ENCODE peak calls at places on chromosomes 12 and 14, in ten cellular contexts. One of them, this sample, is unnamed.

GRCh38 chr12:79643821-79644220 is 46.9 kb downstream of the PAWR start:
- DNase-seq in Kasumi-1: no peak
- DNase-seq in AG20443: no peak
- DNase-seq in ecto neural progenitor cell: no peak
- DNase-seq in brain pericyte: no peak
- DNase-seq in AG10803: no peak
- DNase-seq in pancreas: no peak
- DNase-seq in stimulated activated CD4-positive, alpha-beta T cell treated with anti-CD3 and anti-CD28 coated beads, Interleukin-2, amount 100 ng/mL, for 4 hours: no peak
- DNase-seq in endothelial cell: no peak
- DNase-seq in KG1: no peak
- DNase-seq in this sample: no peak

GRCh38 chr12:128918910-128919309 is 65.6 kb downstream of the GLT1D1 start:
- DNase-seq in AG10803: no peak
- DNase-seq in endothelial cell: no peak
- DNase-seq in stimulated activated CD4-positive, alpha-beta T cell treated with anti-CD3 and anti-CD28 coated beads, Interleukin-2, amount 100 ng/mL, for 4 hours: no peak
- DNase-seq in ecto neural progenitor cell: no peak
- DNase-seq in pancreas: no peak
- DNase-seq in AG20443: no peak
- DNase-seq in brain pericyte: no peak
- DNase-seq in KG1: no peak
- DNase-seq in Kasumi-1: no peak
- DNase-seq in this sample: no peak

GRCh38 chr12:47222960-47223847 is 143.4 kb upstream of the AMIGO2 start:
- DNase-seq in stimulated activated CD4-positive, alpha-beta T cell treated with anti-CD3 and anti-CD28 coated beads, Interleukin-2, amount 100 ng/mL, for 4 hours: no peak
- DNase-seq in KG1: no peak
- DNase-seq in brain pericyte: no peak
- DNase-seq in ecto neural progenitor cell: peak
- DNase-seq in AG10803: no peak
- DNase-seq in pancreas: no peak
- DNase-seq in Kasumi-1: no peak
- DNase-seq in endothelial cell: peak
- DNase-seq in AG20443: no peak
- DNase-seq in this sample: peak

GRCh38 chr12:124764870-124765570 is 98.6 kb downstream of the SCARB1 start:
- DNase-seq in KG1: no peak
- DNase-seq in ecto neural progenitor cell: no peak
- DNase-seq in AG20443: peak
- DNase-seq in brain pericyte: no peak
- DNase-seq in endothelial cell: no peak
- DNase-seq in pancreas: no peak
- DNase-seq in AG10803: peak
- DNase-seq in Kasumi-1: no peak
- DNase-seq in stimulated activated CD4-positive, alpha-beta T cell treated with anti-CD3 and anti-CD28 coated beads, Interleukin-2, amount 100 ng/mL, for 4 hours: no peak
- DNase-seq in this sample: no peak

GRCh38 chr12:25054783-25055144 is 105.9 kb upstream of the BCAT1 start:
- DNase-seq in stimulated activated CD4-positive, alpha-beta T cell treated with anti-CD3 and anti-CD28 coated beads, Interleukin-2, amount 100 ng/mL, for 4 hours: peak
- DNase-seq in ecto neural progenitor cell: no peak
- DNase-seq in AG20443: no peak
- DNase-seq in endothelial cell: no peak
- DNase-seq in brain pericyte: peak
- DNase-seq in Kasumi-1: no peak
- DNase-seq in pancreas: peak
- DNase-seq in KG1: no peak
- DNase-seq in AG10803: no peak
- DNase-seq in this sample: peak

GRCh38 chr12:46698003-46698402 is 127.8 kb downstream of the SLC38A4 start:
- DNase-seq in endothelial cell: no peak
- DNase-seq in brain pericyte: no peak
- DNase-seq in pancreas: no peak
- DNase-seq in AG20443: no peak
- DNase-seq in AG10803: no peak
- DNase-seq in stimulated activated CD4-positive, alpha-beta T cell treated with anti-CD3 and anti-CD28 coated beads, Interleukin-2, amount 100 ng/mL, for 4 hours: no peak
- DNase-seq in KG1: no peak
- DNase-seq in Kasumi-1: no peak
- DNase-seq in ecto neural progenitor cell: no peak
- DNase-seq in this sample: no peak

GRCh38 chr14:39376671-39377403 is 55.4 kb downstream of the FBXO33 start:
- DNase-seq in ecto neural progenitor cell: no peak
- DNase-seq in brain pericyte: no peak
- DNase-seq in endothelial cell: no peak
- DNase-seq in AG10803: peak
- DNase-seq in AG20443: no peak
- DNase-seq in KG1: no peak
- DNase-seq in Kasumi-1: no peak
- DNase-seq in pancreas: no peak
- DNase-seq in stimulated activated CD4-positive, alpha-beta T cell treated with anti-CD3 and anti-CD28 coated beads, Interleukin-2, amount 100 ng/mL, for 4 hours: no peak
- DNase-seq in this sample: peak

GRCh38 chr14:64772394-64772950 is 68.2 kb downstream of the PLEKHG3 start:
- DNase-seq in ecto neural progenitor cell: no peak
- DNase-seq in stimulated activated CD4-positive, alpha-beta T cell treated with anti-CD3 and anti-CD28 coated beads, Interleukin-2, amount 100 ng/mL, for 4 hours: no peak
- DNase-seq in Kasumi-1: no peak
- DNase-seq in pancreas: no peak
- DNase-seq in AG10803: no peak
- DNase-seq in AG20443: no peak
- DNase-seq in KG1: no peak
- DNase-seq in endothelial cell: no peak
- DNase-seq in brain pericyte: no peak
- DNase-seq in this sample: no peak

GRCh38 chr14:100317897-100318808 is 5.0 kb upstream of the SLC25A47 start:
- DNase-seq in endothelial cell: peak
- DNase-seq in Kasumi-1: no peak
- DNase-seq in pancreas: peak
- DNase-seq in AG20443: peak
- DNase-seq in brain pericyte: no peak
- DNase-seq in KG1: no peak
- DNase-seq in ecto neural progenitor cell: peak
- DNase-seq in AG10803: peak
- DNase-seq in stimulated activated CD4-positive, alpha-beta T cell treated with anti-CD3 and anti-CD28 coated beads, Interleukin-2, amount 100 ng/mL, for 4 hours: peak
- DNase-seq in this sample: peak

GRCh38 chr12:131557310-131557709 is 153.6 kb upstream of the SFSWAP start:
- DNase-seq in KG1: no peak
- DNase-seq in endothelial cell: no peak
- DNase-seq in Kasumi-1: no peak
- DNase-seq in pancreas: no peak
- DNase-seq in ecto neural progenitor cell: no peak
- DNase-seq in AG10803: no peak
- DNase-seq in stimulated activated CD4-positive, alpha-beta T cell treated with anti-CD3 and anti-CD28 coated beads, Interleukin-2, amount 100 ng/mL, for 4 hours: no peak
- DNase-seq in AG20443: no peak
- DNase-seq in brain pericyte: no peak
- DNase-seq in this sample: no peak

GRCh38 chr12:991350-992278 is 591 bp downstream of the ERC1 start:
- DNase-seq in KG1: no peak
- DNase-seq in endothelial cell: no peak
- DNase-seq in pancreas: no peak
- DNase-seq in brain pericyte: no peak
- DNase-seq in AG20443: peak
- DNase-seq in AG10803: no peak
- DNase-seq in stimulated activated CD4-positive, alpha-beta T cell treated with anti-CD3 and anti-CD28 coated beads, Interleukin-2, amount 100 ng/mL, for 4 hours: peak
- DNase-seq in ecto neural progenitor cell: no peak
- DNase-seq in Kasumi-1: peak
- DNase-seq in this sample: peak

GRCh38 chr14:35915185-35915584 is 89.0 kb downstream of the BRMS1L start:
- DNase-seq in pancreas: no peak
- DNase-seq in stimulated activated CD4-positive, alpha-beta T cell treated with anti-CD3 and anti-CD28 coated beads, Interleukin-2, amount 100 ng/mL, for 4 hours: no peak
- DNase-seq in ecto neural progenitor cell: no peak
- DNase-seq in AG10803: no peak
- DNase-seq in Kasumi-1: no peak
- DNase-seq in endothelial cell: no peak
- DNase-seq in KG1: no peak
- DNase-seq in brain pericyte: no peak
- DNase-seq in AG20443: no peak
- DNase-seq in this sample: no peak

GRCh38 chr12:112097641-112098040 is 10.9 kb downstream of the NAA25 start:
- DNase-seq in KG1: no peak
- DNase-seq in endothelial cell: no peak
- DNase-seq in brain pericyte: no peak
- DNase-seq in stimulated activated CD4-positive, alpha-beta T cell treated with anti-CD3 and anti-CD28 coated beads, Interleukin-2, amount 100 ng/mL, for 4 hours: no peak
- DNase-seq in AG10803: no peak
- DNase-seq in AG20443: no peak
- DNase-seq in pancreas: no peak
- DNase-seq in ecto neural progenitor cell: no peak
- DNase-seq in Kasumi-1: no peak
- DNase-seq in this sample: no peak

GRCh38 chr14:89493877-89494634 is 77.0 kb upstream of the FOXN3 start:
- DNase-seq in stimulated activated CD4-positive, alpha-beta T cell treated with anti-CD3 and anti-CD28 coated beads, Interleukin-2, amount 100 ng/mL, for 4 hours: no peak
- DNase-seq in KG1: no peak
- DNase-seq in endothelial cell: no peak
- DNase-seq in AG20443: no peak
- DNase-seq in Kasumi-1: no peak
- DNase-seq in pancreas: no peak
- DNase-seq in AG10803: no peak
- DNase-seq in ecto neural progenitor cell: no peak
- DNase-seq in brain pericyte: no peak
- DNase-seq in this sample: peak

GRCh38 chr14:50816419-50817047 is 14.4 kb downstream of the NIN start:
- DNase-seq in ecto neural progenitor cell: no peak
- DNase-seq in pancreas: no peak
- DNase-seq in endothelial cell: no peak
- DNase-seq in Kasumi-1: no peak
- DNase-seq in AG20443: no peak
- DNase-seq in stimulated activated CD4-positive, alpha-beta T cell treated with anti-CD3 and anti-CD28 coated beads, Interleukin-2, amount 100 ng/mL, for 4 hours: no peak
- DNase-seq in KG1: no peak
- DNase-seq in brain pericyte: no peak
- DNase-seq in AG10803: peak
- DNase-seq in this sample: no peak

GRCh38 chr12:56522486-56523193 is 1.0 kb downstream of the RBMS2 start:
- DNase-seq in AG20443: peak
- DNase-seq in ecto neural progenitor cell: no peak
- DNase-seq in stimulated activated CD4-positive, alpha-beta T cell treated with anti-CD3 and anti-CD28 coated beads, Interleukin-2, amount 100 ng/mL, for 4 hours: no peak
- DNase-seq in pancreas: no peak
- DNase-seq in KG1: no peak
- DNase-seq in brain pericyte: no peak
- DNase-seq in endothelial cell: no peak
- DNase-seq in AG10803: peak
- DNase-seq in Kasumi-1: no peak
- DNase-seq in this sample: peak

GRCh38 chr12:58847876-58848600 is 72.3 kb downstream of the LRIG3 start:
- DNase-seq in Kasumi-1: no peak
- DNase-seq in AG10803: no peak
- DNase-seq in stimulated activated CD4-positive, alpha-beta T cell treated with anti-CD3 and anti-CD28 coated beads, Interleukin-2, amount 100 ng/mL, for 4 hours: no peak
- DNase-seq in brain pericyte: no peak
- DNase-seq in pancreas: no peak
- DNase-seq in endothelial cell: no peak
- DNase-seq in ecto neural progenitor cell: no peak
- DNase-seq in KG1: no peak
- DNase-seq in AG20443: no peak
- DNase-seq in this sample: no peak

GRCh38 chr12:47900480-47901129 is 4.2 kb downstream of the VDR start:
- DNase-seq in AG10803: peak
- DNase-seq in KG1: no peak
- DNase-seq in Kasumi-1: peak
- DNase-seq in endothelial cell: no peak
- DNase-seq in ecto neural progenitor cell: no peak
- DNase-seq in stimulated activated CD4-positive, alpha-beta T cell treated with anti-CD3 and anti-CD28 coated beads, Interleukin-2, amount 100 ng/mL, for 4 hours: no peak
- DNase-seq in pancreas: peak
- DNase-seq in brain pericyte: no peak
- DNase-seq in AG20443: peak
- DNase-seq in this sample: no peak

GRCh38 chr14:90641111-90642010 is 174.9 kb downstream of the TTC7B start:
- DNase-seq in AG10803: no peak
- DNase-seq in pancreas: no peak
- DNase-seq in KG1: no peak
- DNase-seq in endothelial cell: no peak
- DNase-seq in brain pericyte: no peak
- DNase-seq in AG20443: no peak
- DNase-seq in Kasumi-1: no peak
- DNase-seq in stimulated activated CD4-positive, alpha-beta T cell treated with anti-CD3 and anti-CD28 coated beads, Interleukin-2, amount 100 ng/mL, for 4 hours: no peak
- DNase-seq in ecto neural progenitor cell: peak
- DNase-seq in this sample: no peak

GRCh38 chr14:29037428-29037827 is 270.8 kb downstream of the FOXG1 start:
- DNase-seq in pancreas: no peak
- DNase-seq in AG10803: peak
- DNase-seq in ecto neural progenitor cell: no peak
- DNase-seq in brain pericyte: no peak
- DNase-seq in AG20443: no peak
- DNase-seq in KG1: no peak
- DNase-seq in Kasumi-1: no peak
- DNase-seq in endothelial cell: no peak
- DNase-seq in stimulated activated CD4-positive, alpha-beta T cell treated with anti-CD3 and anti-CD28 coated beads, Interleukin-2, amount 100 ng/mL, for 4 hours: no peak
- DNase-seq in this sample: no peak

GRCh38 chr12:117587646-117588287 is 226.3 kb upstream of the NOS1 start:
- DNase-seq in brain pericyte: no peak
- DNase-seq in AG10803: peak
- DNase-seq in AG20443: peak
- DNase-seq in ecto neural progenitor cell: peak
- DNase-seq in KG1: peak
- DNase-seq in stimulated activated CD4-positive, alpha-beta T cell treated with anti-CD3 and anti-CD28 coated beads, Interleukin-2, amount 100 ng/mL, for 4 hours: peak
- DNase-seq in Kasumi-1: peak
- DNase-seq in endothelial cell: peak
- DNase-seq in pancreas: peak
- DNase-seq in this sample: peak

GRCh38 chr14:55191101-55191880 is at the start of gene DLGAP5:
- DNase-seq in ecto neural progenitor cell: peak
- DNase-seq in stimulated activated CD4-positive, alpha-beta T cell treated with anti-CD3 and anti-CD28 coated beads, Interleukin-2, amount 100 ng/mL, for 4 hours: peak
- DNase-seq in AG10803: peak
- DNase-seq in AG20443: peak
- DNase-seq in pancreas: peak
- DNase-seq in brain pericyte: peak
- DNase-seq in Kasumi-1: peak
- DNase-seq in endothelial cell: peak
- DNase-seq in KG1: peak
- DNase-seq in this sample: peak

GRCh38 chr12:10243803-10244520 is 31.3 kb downstream of the GABARAPL1 start:
- DNase-seq in Kasumi-1: no peak
- DNase-seq in AG20443: no peak
- DNase-seq in KG1: no peak
- DNase-seq in brain pericyte: no peak
- DNase-seq in endothelial cell: no peak
- DNase-seq in pancreas: no peak
- DNase-seq in ecto neural progenitor cell: no peak
- DNase-seq in AG10803: no peak
- DNase-seq in stimulated activated CD4-positive, alpha-beta T cell treated with anti-CD3 and anti-CD28 coated beads, Interleukin-2, amount 100 ng/mL, for 4 hours: no peak
- DNase-seq in this sample: peak